ENCODE peak calls at places on chromosome 10, in eight cellular contexts. R, C, L, W, F, T, M and Y are unnamed samples.

GRCh38 chr10:72370201-72370722 is 15.5 kb upstream of the DNAJB12 start:
- DNase-seq in R (no peak), W (no peak), F (no peak), L (no peak), T (no peak), M (no peak), C (no peak), Y (no peak)

GRCh38 chr10:61869276-61869675 is 32.2 kb upstream of the ARID5B start:
- DNase-seq in L (no peak), W (no peak), T (no peak), R (no peak), C (no peak), F (no peak), M (no peak), Y (no peak)

GRCh38 chr10:65341323-65341922 is 1584.4 kb upstream of the LRRTM3 start:
- DNase-seq in M (no peak), W (no peak), F (no peak), T (no peak), R (peak), L (no peak), C (peak), Y (no peak)

GRCh38 chr10:46301721-46302479 is 15.1 kb downstream of the ANTXRL start:
- DNase-seq in T (no peak), C (no peak), W (no peak), L (no peak), M (no peak), R (no peak), F (no peak), Y (no peak)

GRCh38 chr10:97089209-97089865 is 96.4 kb downstream of the SLIT1 start:
- DNase-seq in L (no peak), M (no peak), F (no peak), T (no peak), C (no peak), W (no peak), R (no peak), Y (no peak)

GRCh38 chr10:109877546-109877945 is 45.8 kb downstream of the XPNPEP1 start:
- DNase-seq in W (no peak), C (no peak), T (no peak), R (no peak), F (no peak), L (no peak), M (no peak), Y (no peak)

GRCh38 chr10:22681783-22682183 is 32.6 kb downstream of the PIP4K2A start:
- DNase-seq in F (no peak), C (no peak), W (peak), T (peak), L (no peak), R (peak), M (no peak), Y (peak)

GRCh38 chr10:92970301-92971070 is 90.1 kb upstream of the CYP26C1 start:
- DNase-seq in W (no peak), L (no peak), T (no peak), M (no peak), R (no peak), F (no peak), C (no peak), Y (no peak)

GRCh38 chr10:76942556-76943416 is 694.8 kb downstream of the KCNMA1 start:
- DNase-seq in F (no peak), R (no peak), W (no peak), T (peak), L (no peak), C (no peak), M (no peak), Y (no peak)

GRCh38 chr10:73253226-73253557 is 748 bp upstream of the MRPS16 start:
- DNase-seq in F (no peak), W (no peak), M (no peak), R (no peak), T (no peak), L (no peak), C (no peak), Y (no peak)

GRCh38 chr10:88728107-88728763 is 22.2 kb downstream of the LIPK start:
- DNase-seq in W (no peak), R (no peak), L (no peak), T (no peak), F (no peak), C (no peak), M (no peak), Y (peak)

GRCh38 chr10:47366731-47367460 is 17.2 kb downstream of the ZNF488 start:
- DNase-seq in R (no peak), W (no peak), F (no peak), L (no peak), T (no peak), M (no peak), C (no peak), Y (no peak)